ENCODE peak calls at places on chromosomes 6 and 20, in four cellular contexts. One of them, this sample, is unnamed.
A peak's percentile ranks its signal among the peaks of the same experiment; 100 is the strongest.

GRCh38 chr6:79385893-79386292 is 151.3 kb downstream of the LCA5 start:
- DNase-seq in stimulated activated CD4-positive, alpha-beta T cell treated with anti-CD3 and anti-CD28 coated beads, Interleukin-4, amount 100 ng/mL, for 48 hours: no peak
- DNase-seq in Right ventricle myocardium superior: no peak
- DNase-seq in kidney glomerular epithelial cell: peak; percentile 23
- DNase-seq in this sample: no peak

GRCh38 chr6:19851273-19852089 is 14.3 kb downstream of the ID4 start:
- DNase-seq in kidney glomerular epithelial cell: peak; percentile 88
- DNase-seq in Right ventricle myocardium superior: no peak
- DNase-seq in stimulated activated CD4-positive, alpha-beta T cell treated with anti-CD3 and anti-CD28 coated beads, Interleukin-4, amount 100 ng/mL, for 48 hours: no peak
- DNase-seq in this sample: no peak

GRCh38 chr20:20102163-20102562 is 49.8 kb downstream of the CFAP61 start:
- DNase-seq in stimulated activated CD4-positive, alpha-beta T cell treated with anti-CD3 and anti-CD28 coated beads, Interleukin-4, amount 100 ng/mL, for 48 hours: no peak
- DNase-seq in Right ventricle myocardium superior: no peak
- DNase-seq in kidney glomerular epithelial cell: no peak
- DNase-seq in this sample: no peak

GRCh38 chr6:28983838-28984237 is 21.3 kb downstream of the ZNF311 start:
- DNase-seq in kidney glomerular epithelial cell: no peak
- DNase-seq in Right ventricle myocardium superior: no peak
- DNase-seq in stimulated activated CD4-positive, alpha-beta T cell treated with anti-CD3 and anti-CD28 coated beads, Interleukin-4, amount 100 ng/mL, for 48 hours: no peak
- DNase-seq in this sample: no peak

GRCh38 chr6:41591859-41592502 is 45.8 kb downstream of the FOXP4 start:
- DNase-seq in stimulated activated CD4-positive, alpha-beta T cell treated with anti-CD3 and anti-CD28 coated beads, Interleukin-4, amount 100 ng/mL, for 48 hours: peak; percentile 64
- DNase-seq in kidney glomerular epithelial cell: peak; percentile 73
- DNase-seq in Right ventricle myocardium superior: peak; percentile 75
- DNase-seq in this sample: peak; percentile 65

GRCh38 chr20:37453836-37454235 is 67.2 kb upstream of the NNAT start:
- DNase-seq in kidney glomerular epithelial cell: no peak
- DNase-seq in stimulated activated CD4-positive, alpha-beta T cell treated with anti-CD3 and anti-CD28 coated beads, Interleukin-4, amount 100 ng/mL, for 48 hours: no peak
- DNase-seq in Right ventricle myocardium superior: no peak
- DNase-seq in this sample: no peak

GRCh38 chr6:24385536-24386269 is 17.0 kb upstream of the MRS2 start:
- DNase-seq in stimulated activated CD4-positive, alpha-beta T cell treated with anti-CD3 and anti-CD28 coated beads, Interleukin-4, amount 100 ng/mL, for 48 hours: no peak
- DNase-seq in Right ventricle myocardium superior: no peak
- DNase-seq in kidney glomerular epithelial cell: no peak
- DNase-seq in this sample: no peak

GRCh38 chr20:47931002-47931401 is 145.7 kb upstream of the SULF2 start:
- DNase-seq in stimulated activated CD4-positive, alpha-beta T cell treated with anti-CD3 and anti-CD28 coated beads, Interleukin-4, amount 100 ng/mL, for 48 hours: no peak
- DNase-seq in Right ventricle myocardium superior: no peak
- DNase-seq in kidney glomerular epithelial cell: no peak
- DNase-seq in this sample: no peak

GRCh38 chr6:31770860-31771259 is 6.3 kb downstream of the VWA7 start:
- DNase-seq in Right ventricle myocardium superior: no peak
- DNase-seq in stimulated activated CD4-positive, alpha-beta T cell treated with anti-CD3 and anti-CD28 coated beads, Interleukin-4, amount 100 ng/mL, for 48 hours: no peak
- DNase-seq in kidney glomerular epithelial cell: no peak
- DNase-seq in this sample: no peak

GRCh38 chr20:33673411-33674293 is 576 bp downstream of the NECAB3 start:
- DNase-seq in stimulated activated CD4-positive, alpha-beta T cell treated with anti-CD3 and anti-CD28 coated beads, Interleukin-4, amount 100 ng/mL, for 48 hours: no peak
- DNase-seq in kidney glomerular epithelial cell: no peak
- DNase-seq in Right ventricle myocardium superior: no peak
- DNase-seq in this sample: no peak

GRCh38 chr6:15871211-15871770 is 208.5 kb upstream of the DTNBP1 start:
- DNase-seq in stimulated activated CD4-positive, alpha-beta T cell treated with anti-CD3 and anti-CD28 coated beads, Interleukin-4, amount 100 ng/mL, for 48 hours: no peak
- DNase-seq in Right ventricle myocardium superior: no peak
- DNase-seq in kidney glomerular epithelial cell: no peak
- DNase-seq in this sample: no peak